ENCODE peak calls at places on chromosomes 16 and 17, in ten cellular contexts. Y is left kidney, O is neuronal stem cell, C is gastrocnemius medialis, X is adrenal gland, M is tibial nerve, K is left ventricle myocardium inferior, N is Calu3, G is substantia nigra, D is Daoy. L is an unnamed sample.

GRCh38 chr16:56258508-56259424 is 67.5 kb downstream of the GNAO1 start:
- DNase-seq in X (no peak), K (no peak), Y (no peak), D (no peak), G (no peak), M (no peak), C (no peak), N (no peak), O (no peak), L (no peak)

GRCh38 chr16:66903544-66904427 is 14.9 kb downstream of the CDH16 start:
- DNase-seq in X (no peak), K (peak; percentile 83), Y (no peak), O (no peak), N (no peak), M (no peak), G (no peak), D (no peak), C (no peak), L (no peak)

GRCh38 chr17:68196394-68197090 is 51.3 kb upstream of the AMZ2 start:
- DNase-seq in X (no peak), M (no peak), N (no peak), O (no peak), C (no peak), Y (peak; percentile 26), K (no peak), G (no peak), D (peak; percentile 26), L (no peak)

GRCh38 chr16:66872927-66873684 is 7.2 kb upstream of the PDP2 start:
- DNase-seq in K (peak; percentile 92), O (peak; percentile 64), Y (peak; percentile 93), N (peak; percentile 98), D (peak; percentile 99), C (peak; percentile 80), G (peak; percentile 29), X (peak; percentile 96), M (peak; percentile 77), L (peak; percentile 95)

GRCh38 chr17:56314026-56314425 is 160.8 kb downstream of the ANKFN1 start:
- DNase-seq in G (no peak), O (no peak), Y (no peak), D (no peak), X (no peak), M (no peak), N (no peak), K (no peak), C (no peak), L (no peak)

GRCh38 chr16:66658143-66658859 is 38.2 kb downstream of the CMTM4 start:
- DNase-seq in Y (no peak), D (no peak), C (no peak), M (no peak), O (no peak), K (no peak), X (no peak), G (no peak), N (no peak), L (no peak)

GRCh38 chr17:71801301-71801700 is 319.5 kb upstream of the SOX9 start:
- DNase-seq in N (no peak), M (no peak), Y (no peak), O (no peak), D (peak; percentile 7), K (no peak), G (no peak), X (no peak), C (no peak), L (no peak)

GRCh38 chr17:57288034-57288752 is 31.9 kb downstream of the MSI2 start:
- DNase-seq in G (no peak), M (no peak), N (no peak), Y (peak; percentile 85), K (peak; percentile 49), X (peak; percentile 62), C (peak; percentile 72), O (no peak), D (no peak), L (no peak)